ENCODE peak calls at places on chromosomes 16 and 17, in eight cellular contexts. Y is upper lobe of right lung; X is GM12878; H is Peyer's patch; C is CD8-positive, alpha-beta memory T cell; Z is prostate gland; K is adipocyte; A is GM23248. O is an unnamed sample. For H3K4me1, H3K9me3 and H3K36me3, the result is how much of the 10 kb centered on the place peaks cover.

GRCh38 chr16:20348365-20349185 is 3.9 kb downstream of the UMOD start:
- DNase-seq in Y (no peak), X (no peak), H (no peak), C (no peak), Z (peak), K (no peak), A (no peak), O (no peak)

GRCh38 chr16:86899757-86900156 is 321.4 kb downstream of the FOXL1 start:
- DNase-seq in Y (no peak), X (no peak), H (no peak), C (no peak), Z (no peak), K (peak), A (peak), O (no peak)

GRCh38 chr17:4161179-4161559 is 18.2 kb downstream of the CYB5D2 start:
- DNase-seq in Y (no peak), X (no peak), H (no peak), C (no peak), Z (peak), K (peak), A (peak), O (peak)

GRCh38 chr17:55564077-55564476 is 52.8 kb upstream of the SMIM36 start:
- DNase-seq in Y (no peak), X (no peak), H (no peak), C (no peak), Z (no peak), K (no peak), A (peak), O (no peak)

GRCh38 chr16:81511371-81511770 is 66.8 kb downstream of the CMIP start:
- DNase-seq in Y (no peak), X (no peak), H (no peak), C (no peak), Z (no peak), K (peak), A (peak), O (no peak)

GRCh38 chr16:533391-534088 is 6.0 kb downstream of the CAPN15 start:
- DNase-seq in Y (no peak), X (no peak), H (no peak), C (no peak), Z (no peak), K (no peak), A (no peak), O (no peak)

GRCh38 chr17:66018786-66019185 is 173.1 kb downstream of the CEP112 start:
- DNase-seq in Y (no peak), X (no peak), H (no peak), C (no peak), Z (no peak), K (no peak), A (no peak), O (no peak)

GRCh38 chr17:7017827-7018200 is 5.0 kb upstream of the BCL6B start:
- DNase-seq in Y (no peak), X (no peak), H (no peak), C (no peak), Z (no peak), K (no peak), A (no peak), O (no peak)

GRCh38 chr17:43367588-43368242 is 31.1 kb upstream of the ARL4D start:
- DNase-seq in Y (no peak), X (peak), H (no peak), C (peak), Z (no peak), K (peak), A (peak), O (peak)

GRCh38 chr16:46950009-46950408 is 23.5 kb downstream of the DNAJA2 start:
- DNase-seq in Y (no peak), X (no peak), H (no peak), C (no peak), Z (no peak), K (no peak), A (no peak), O (no peak)

GRCh38 chr17:76716146-76716833 is 5.5 kb upstream of the MXRA7 start:
- DNase-seq in Y (peak), X (no peak), H (peak), C (peak), Z (no peak), K (peak), A (peak), O (no peak)

GRCh38 chr17:36197389-36197708 is 791 bp upstream of the CCL3L1 start:
- DNase-seq in Y (no peak), X (no peak), H (no peak), C (no peak), Z (no peak), K (no peak), A (no peak), O (no peak)

GRCh38 chr17:36195474-36196098 is 972 bp downstream of the CCL3L1 start:
- DNase-seq in Y (no peak), X (no peak), H (no peak), C (no peak), Z (no peak), K (no peak), A (no peak), O (no peak)

GRCh38 chr17:36196099-36196496 is 460 bp downstream of the CCL3L1 start:
- DNase-seq in Y (no peak), X (no peak), H (no peak), C (no peak), Z (no peak), K (no peak), A (no peak), O (no peak)

GRCh38 chr17:36203335-36203734 is 6.8 kb upstream of the CCL3L1 start:
- DNase-seq in Y (no peak), X (no peak), H (no peak), C (no peak), Z (no peak), K (no peak), A (no peak), O (no peak)

DNA sequence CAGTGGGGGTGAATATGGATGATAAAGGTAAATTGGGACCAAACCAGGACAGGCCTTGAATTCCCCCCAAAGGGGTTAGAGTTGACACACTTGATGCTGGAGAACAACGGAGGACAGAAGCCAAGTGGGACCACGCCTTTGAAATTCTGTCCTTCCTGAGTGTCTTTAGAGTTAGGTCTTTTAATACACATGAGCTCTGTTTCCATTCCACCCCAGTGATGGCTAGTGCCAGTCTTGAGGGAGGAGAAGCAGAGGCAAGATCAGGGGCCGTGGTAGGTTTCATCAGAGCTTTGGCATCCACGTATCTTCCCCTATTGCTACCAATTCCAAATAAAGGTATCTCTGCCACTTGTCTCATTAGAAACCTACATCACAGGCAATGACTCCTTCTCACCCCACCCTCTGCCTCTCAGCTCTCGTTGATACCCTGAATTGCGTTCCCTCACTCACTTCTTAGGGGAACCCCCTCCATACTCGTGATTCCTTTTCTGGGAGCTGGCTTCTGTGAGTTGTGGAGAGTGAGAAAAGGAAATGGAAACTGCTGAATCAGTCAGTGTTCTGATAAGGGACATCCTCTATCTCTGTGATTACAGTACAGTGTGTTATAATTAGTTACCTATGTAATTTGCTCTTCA is 2.4 kb upstream of the CCL3L1 start:
- DNase-seq in Y (no peak), X (no peak), H (no peak), C (no peak), Z (no peak), K (no peak), A (no peak), O (no peak)
- H3K4me1 ChIP-seq in Y (under half), X (under half), H (under half), C (under half), Z (under half), K (under half), A (under half), O (under half)

DNA sequence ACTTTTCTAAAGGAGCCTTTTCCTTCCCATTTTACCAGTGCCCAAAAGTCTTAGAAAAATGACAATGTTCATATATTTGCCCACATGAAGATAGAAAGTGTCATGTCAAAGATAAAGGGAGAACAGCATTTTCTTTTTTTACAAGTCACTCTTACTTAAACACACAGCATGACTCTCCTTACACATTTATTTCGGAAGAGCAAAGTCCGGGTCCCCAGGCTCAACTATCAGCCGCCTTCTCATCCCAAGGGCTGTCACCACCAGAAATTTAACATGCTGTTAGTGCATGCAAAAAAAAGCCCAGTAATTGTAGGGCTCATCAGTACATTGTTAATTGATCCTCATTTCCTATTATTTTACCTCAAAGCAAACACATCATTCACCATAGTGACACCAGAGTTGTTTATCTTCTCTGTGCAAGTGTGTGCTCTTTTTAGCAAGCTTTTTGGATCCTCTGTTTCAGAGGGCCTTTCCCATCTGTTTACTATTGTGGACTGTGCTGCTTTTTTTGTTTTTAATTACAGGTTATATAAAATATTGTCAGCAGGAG is 560.3 kb downstream of the WWOX start:
- DNase-seq in Y (no peak), X (no peak), H (no peak), C (no peak), Z (no peak), K (no peak), A (no peak), O (no peak)
- H3K9me3 ChIP-seq in Y (under half), X (under half), H (under half), C (under half), Z (under half), K (under half), A (under half), O (under half)

DNA sequence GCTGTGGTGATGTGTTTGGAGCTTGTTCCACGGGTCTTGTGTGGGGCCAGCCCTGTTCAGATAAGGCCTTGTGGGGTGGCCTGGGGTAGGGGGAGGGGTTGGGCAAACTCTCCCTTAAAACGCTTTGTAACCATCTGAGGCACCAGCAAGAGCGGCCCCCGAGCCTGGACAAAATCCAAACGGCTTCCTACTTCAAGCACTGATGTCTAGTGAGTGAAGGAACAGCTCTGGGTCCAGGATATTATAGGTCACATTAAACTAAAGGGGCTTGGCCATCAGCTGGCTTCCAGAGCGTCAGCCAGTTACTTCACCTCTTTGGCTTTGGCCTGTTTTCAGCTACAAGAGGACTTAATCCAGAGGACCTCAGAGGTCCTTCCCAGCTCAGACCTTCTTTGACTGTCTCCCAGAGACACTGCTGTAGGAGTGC is 11.9 kb downstream of the SERPINF1 start:
- DNase-seq in Y (no peak), X (no peak), H (no peak), C (no peak), Z (no peak), K (no peak), A (no peak), O (no peak)
- H3K36me3 ChIP-seq in Y (under half), X (under half), H (under half), C (under half), Z (under half), K (half or more), A (under half), O (under half)

GRCh38 chr17:56868716-56869115 is 34.8 kb downstream of the DGKE start:
- DNase-seq in Y (no peak), X (no peak), H (no peak), C (no peak), Z (no peak), K (no peak), A (no peak), O (no peak)

GRCh38 chr17:56867948-56868376 is 34.0 kb downstream of the DGKE start:
- DNase-seq in Y (no peak), X (no peak), H (no peak), C (no peak), Z (peak), K (peak), A (peak), O (no peak)

GRCh38 chr17:56866496-56866895 is 32.5 kb downstream of the DGKE start:
- DNase-seq in Y (no peak), X (no peak), H (no peak), C (peak), Z (no peak), K (no peak), A (no peak), O (no peak)

GRCh38 chr17:56863974-56864373 is 30.0 kb downstream of the DGKE start:
- DNase-seq in Y (no peak), X (no peak), H (no peak), C (no peak), Z (no peak), K (no peak), A (no peak), O (no peak)

GRCh38 chr17:56866076-56866475 is 32.1 kb downstream of the DGKE start:
- DNase-seq in Y (no peak), X (no peak), H (no peak), C (no peak), Z (no peak), K (no peak), A (no peak), O (no peak)
- H3K4me1 ChIP-seq in Y (under half), X (under half), H (under half), C (under half), Z (under half), K (under half), A (under half), O (under half)

DNA sequence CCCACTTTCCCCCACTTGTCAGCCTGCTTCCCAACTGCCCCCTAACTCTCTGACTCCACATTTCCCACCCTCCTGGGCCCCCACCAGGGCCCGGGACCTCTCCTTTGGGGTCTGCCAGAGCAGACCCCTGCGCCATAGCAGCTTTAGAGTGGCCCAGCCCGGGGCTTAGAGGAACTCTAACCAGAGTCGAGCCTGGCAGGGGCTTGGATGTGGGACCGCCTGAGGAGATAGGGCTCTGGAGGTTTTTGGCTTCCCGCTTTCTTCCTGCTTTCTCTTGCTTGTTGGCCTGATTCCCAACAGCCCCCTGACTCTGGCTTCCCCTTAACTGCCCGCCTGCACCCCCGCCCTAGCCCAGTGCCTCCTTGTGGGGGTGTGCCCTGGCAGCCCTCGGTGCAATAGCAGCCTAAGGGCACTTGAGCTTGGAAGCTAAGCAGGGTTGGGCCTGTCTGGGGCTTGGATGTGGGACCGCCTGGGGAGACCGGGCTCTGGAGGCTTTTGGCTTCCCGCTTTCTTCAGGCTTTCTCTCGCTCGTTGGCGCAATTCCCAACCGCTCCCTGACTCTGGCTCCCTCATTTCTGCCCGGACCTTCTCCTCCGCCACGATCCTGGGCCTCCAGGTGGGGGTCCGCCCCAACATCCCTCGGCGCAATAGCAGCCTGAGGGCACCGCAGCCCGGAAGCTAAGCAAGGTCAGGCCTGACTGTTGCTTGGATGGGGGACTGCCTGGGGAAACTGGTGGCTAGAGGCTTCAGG is 2292.0 kb downstream of the TP53TG3F start:
- DNase-seq in Y (no peak), X (no peak), H (no peak), C (no peak), Z (no peak), K (no peak), A (no peak), O (no peak)
- H3K9me3 ChIP-seq in Y (under half), X (under half), H (under half), C (under half), Z (under half), K (under half), A (under half), O (under half)

DNA sequence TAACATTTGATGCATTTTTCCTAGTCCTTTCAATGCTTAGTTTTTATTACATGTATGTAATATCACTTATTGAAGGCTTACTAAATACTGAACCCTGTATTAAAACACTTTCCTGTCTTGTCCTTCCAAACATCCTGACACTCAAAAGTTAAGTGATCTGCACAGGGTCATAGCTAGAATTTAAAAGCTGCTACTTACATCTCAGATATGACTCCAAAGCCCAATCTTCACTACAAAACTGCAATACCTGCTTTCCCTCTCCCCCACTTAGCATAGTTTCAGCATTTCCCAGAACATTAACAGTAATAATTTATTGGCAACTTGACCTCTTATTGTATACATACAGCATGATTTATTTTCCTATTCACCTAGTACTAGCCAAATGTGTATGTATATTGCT is 4.3 kb upstream of the TRIM37 start:
- DNase-seq in Y (no peak), X (no peak), H (no peak), C (no peak), Z (no peak), K (no peak), A (no peak), O (no peak)
- H3K36me3 ChIP-seq in Y (under half), X (under half), H (under half), C (under half), Z (under half), K (under half), A (under half), O (under half)

GRCh38 chr16:3797473-3797872 is 80.1 kb upstream of the TRAP1 start:
- DNase-seq in Y (no peak), X (no peak), H (no peak), C (no peak), Z (no peak), K (no peak), A (no peak), O (no peak)

GRCh38 chr16:3798827-3799226 is 81.5 kb upstream of the TRAP1 start:
- DNase-seq in Y (no peak), X (no peak), H (no peak), C (no peak), Z (no peak), K (no peak), A (no peak), O (no peak)

GRCh38 chr16:3800019-3800418 is 80.5 kb downstream of the CREBBP start:
- DNase-seq in Y (no peak), X (no peak), H (no peak), C (no peak), Z (no peak), K (no peak), A (no peak), O (no peak)

GRCh38 chr16:3800477-3801270 is 79.8 kb downstream of the CREBBP start:
- DNase-seq in Y (no peak), X (no peak), H (no peak), C (no peak), Z (no peak), K (no peak), A (no peak), O (no peak)

DNA sequence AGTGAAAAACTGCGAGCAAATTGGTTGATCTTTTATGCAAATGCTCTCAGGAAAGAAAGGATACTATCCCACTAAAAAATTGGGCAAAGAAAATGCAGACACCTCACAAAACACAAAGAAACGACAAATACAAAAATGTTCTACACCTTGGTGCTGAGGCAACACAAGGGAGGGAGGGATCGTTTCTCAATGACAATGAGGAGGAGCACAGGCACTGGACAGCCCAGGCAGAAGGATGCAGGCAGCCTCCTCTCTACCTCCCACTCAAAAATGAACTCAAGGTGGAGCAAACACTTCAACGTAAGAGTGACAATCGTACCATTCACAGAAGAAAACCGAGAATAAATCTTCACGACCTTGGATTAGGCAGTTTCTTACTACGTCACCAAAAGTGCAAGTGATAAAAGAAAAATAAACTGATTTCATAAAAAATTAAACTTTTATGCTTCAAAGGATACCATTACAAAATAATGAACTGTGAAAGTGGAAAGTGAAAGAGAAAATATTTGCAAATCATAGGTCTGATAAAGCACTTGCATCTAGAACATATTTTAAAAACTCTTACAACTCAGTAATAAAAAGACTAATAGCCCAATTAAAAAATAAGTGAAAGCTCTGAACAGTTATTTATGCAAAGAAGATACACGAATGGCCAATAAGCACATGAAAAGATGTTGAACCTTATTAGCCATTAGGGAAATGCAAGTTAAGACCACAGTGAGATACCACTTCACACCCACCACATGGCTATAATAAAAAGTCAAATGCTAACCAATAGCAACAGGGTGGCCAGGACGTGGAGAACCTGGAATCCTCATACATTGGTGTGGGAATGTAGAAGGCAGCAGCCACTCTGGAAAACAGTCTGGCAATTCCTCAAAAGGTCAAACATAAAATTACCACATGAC is 80.8 kb upstream of the TRAP1 start:
- DNase-seq in Y (no peak), X (no peak), H (no peak), C (no peak), Z (no peak), K (no peak), A (no peak), O (no peak)
- H3K4me1 ChIP-seq in Y (under half), X (under half), H (under half), C (half or more), Z (under half), K (under half), A (under half), O (under half)

O was measured in BE2C.